ENCODE peak calls at places on chromosomes 2 and 18, in six cellular contexts. S, F, V, D, B and P are unnamed samples.

GRCh38 chr2:170505631-170506270 is 209.4 kb upstream of the SP5 start:
- DNase-seq in S (no peak), F (no peak), V (no peak), D (no peak), B (peak), P (no peak)

GRCh38 chr2:226893206-226893605 is 57.4 kb downstream of the RHBDD1 start:
- DNase-seq in D (no peak), S (no peak), V (no peak), F (no peak), B (no peak), P (no peak)

GRCh38 chr18:3132700-3133099 is 87.1 kb downstream of the MYOM1 start:
- DNase-seq in F (no peak), B (no peak), S (no peak), D (no peak), V (no peak), P (no peak)

GRCh38 chr18:48729421-48729820 is 190.6 kb downstream of the CTIF start:
- DNase-seq in F (no peak), B (no peak), D (no peak), V (no peak), S (no peak), P (no peak)

GRCh38 chr2:66573866-66574265 is 138.9 kb downstream of the MEIS1 start:
- DNase-seq in B (no peak), V (no peak), D (no peak), S (no peak), F (no peak), P (no peak)

GRCh38 chr2:108383146-108383830 is 5.5 kb downstream of the SULT1C4 start:
- DNase-seq in F (no peak), B (no peak), S (no peak), V (no peak), D (no peak), P (no peak)

GRCh38 chr2:38690499-38691420 is 24.8 kb downstream of the GALM start:
- DNase-seq in S (no peak), D (no peak), B (no peak), V (no peak), F (no peak), P (no peak)

GRCh38 chr2:217935901-217936684 is 66.7 kb downstream of the TNS1 start:
- DNase-seq in F (no peak), B (peak), V (no peak), S (no peak), D (no peak), P (no peak)

GRCh38 chr2:233604826-233605225 is 12.6 kb upstream of the UGT1A8 start:
- DNase-seq in V (no peak), S (no peak), B (no peak), F (no peak), D (no peak), P (no peak)

GRCh38 chr2:235669983-235670962 is 176.4 kb downstream of the AGAP1 start:
- DNase-seq in V (peak), D (peak), B (peak), S (no peak), F (no peak), P (peak)

GRCh38 chr18:11387880-11388279 is 221.5 kb upstream of the SLC35G4 start:
- DNase-seq in B (peak), F (no peak), V (no peak), D (no peak), S (no peak), P (no peak)

GRCh38 chr2:239192456-239192855 is 208.4 kb downstream of the HDAC4 start:
- DNase-seq in B (no peak), F (no peak), S (peak), D (no peak), V (peak), P (peak)

GRCh38 chr18:76938619-76939018 is 116.3 kb downstream of the ZNF236 start:
- DNase-seq in D (no peak), V (no peak), F (no peak), B (no peak), S (no peak), P (no peak)

GRCh38 chr2:201402651-201403573 is 45.8 kb upstream of the FLACC1 start:
- DNase-seq in V (no peak), F (no peak), S (no peak), D (no peak), B (no peak), P (no peak)

GRCh38 chr2:240391111-240392051 is 44.1 kb upstream of the GPC1 start:
- DNase-seq in S (peak), B (peak), F (no peak), D (no peak), V (no peak), P (peak)

GRCh38 chr2:39481611-39482010 is 44.5 kb upstream of the MAP4K3 start:
- DNase-seq in F (no peak), V (no peak), B (no peak), D (no peak), S (no peak), P (no peak)

GRCh38 chr2:69013123-69013836 is at the start of gene ANTXR1:
- DNase-seq in S (peak), F (peak), D (peak), V (peak), B (peak), P (peak)

GRCh38 chr2:43105586-43106562 is 120.5 kb downstream of the ZFP36L2 start:
- DNase-seq in S (no peak), D (no peak), B (peak), V (no peak), F (no peak), P (no peak)

GRCh38 chr2:135052997-135053474 is 944 bp downstream of the RAB3GAP1 start:
- DNase-seq in B (no peak), V (no peak), F (peak), D (no peak), S (no peak), P (no peak)

GRCh38 chr2:208036357-208036756 is 11.0 kb upstream of the PLEKHM3 start:
- DNase-seq in D (no peak), F (no peak), S (no peak), B (no peak), V (no peak), P (no peak)

GRCh38 chr2:8627692-8628085 is 54.2 kb upstream of the ID2 start:
- DNase-seq in D (no peak), V (no peak), B (no peak), F (no peak), S (peak), P (no peak)

GRCh38 chr2:240759454-240759853 is 60.6 kb downstream of the KIF1A start:
- DNase-seq in S (no peak), B (no peak), V (no peak), D (no peak), F (peak), P (no peak)

GRCh38 chr18:46546111-46546640 is 110.8 kb downstream of the LOXHD1 start:
- DNase-seq in V (no peak), D (no peak), B (no peak), S (no peak), F (no peak), P (no peak)

GRCh38 chr2:217186565-217187218 is 326.8 kb upstream of the TNP1 start:
- DNase-seq in V (no peak), B (peak), S (no peak), D (no peak), F (no peak), P (no peak)

GRCh38 chr2:20992201-20992711 is 51.6 kb downstream of the APOB start:
- DNase-seq in B (no peak), F (no peak), D (no peak), V (no peak), S (no peak), P (no peak)

GRCh38 chr2:172409042-172409441 is 18.3 kb upstream of the ITGA6 start:
- DNase-seq in D (no peak), F (no peak), V (no peak), B (no peak), S (no peak), P (no peak)

GRCh38 chr2:30341500-30342267 is 105.4 kb upstream of the LCLAT1 start:
- DNase-seq in V (no peak), F (no peak), S (no peak), B (no peak), D (no peak), P (no peak)

GRCh38 chr2:17754773-17755425 is 961 bp downstream of the GEN1 start:
- DNase-seq in B (no peak), V (no peak), F (no peak), S (no peak), D (no peak), P (no peak)

GRCh38 chr2:31983762-31984467 is 26.9 kb downstream of the MEMO1 start:
- DNase-seq in D (no peak), B (no peak), S (no peak), F (no peak), V (no peak), P (no peak)

GRCh38 chr2:212712991-212713390 is 174.4 kb upstream of the ERBB4 start:
- DNase-seq in B (no peak), V (no peak), D (no peak), F (no peak), S (no peak), P (no peak)

GRCh38 chr2:71070294-71071025 is 2.0 kb downstream of the NAGK start:
- DNase-seq in B (no peak), S (no peak), V (no peak), F (peak), D (no peak), P (no peak)

GRCh38 chr2:46530571-46530970 is 51.2 kb downstream of the TMEM247 start:
- DNase-seq in V (no peak), D (no peak), S (no peak), F (no peak), B (no peak), P (no peak)

GRCh38 chr2:169038338-169038757 is 7.2 kb upstream of the ABCB11 start:
- DNase-seq in D (no peak), B (no peak), S (no peak), V (no peak), F (peak), P (no peak)

DNA sequence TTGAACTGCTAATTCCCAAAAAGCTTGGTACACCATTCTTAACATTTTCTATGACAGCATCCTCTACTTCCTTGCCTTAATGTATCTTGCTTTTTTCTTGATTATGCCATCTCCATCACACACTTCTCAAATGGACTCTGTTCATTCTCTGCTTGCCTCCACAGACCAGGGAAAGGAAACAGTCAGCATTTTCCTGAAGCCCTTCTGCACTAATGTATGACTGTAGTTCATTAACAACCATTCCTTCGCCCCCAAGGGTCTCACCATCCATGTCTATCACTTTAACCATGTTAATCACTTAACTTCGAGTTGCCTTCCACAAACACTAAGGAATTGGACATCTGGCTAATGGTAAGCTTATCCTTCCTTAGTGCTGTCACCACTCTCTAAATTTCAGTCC is 54.8 kb downstream of the COBLL1 start:
- DNase-seq in B (no peak), F (no peak), V (no peak), D (no peak), S (no peak), P (no peak)
- TF ChIP-seq CTCF in B (no peak), F (no peak), V (no peak), D (no peak), S (no peak), P (no peak)

DNA sequence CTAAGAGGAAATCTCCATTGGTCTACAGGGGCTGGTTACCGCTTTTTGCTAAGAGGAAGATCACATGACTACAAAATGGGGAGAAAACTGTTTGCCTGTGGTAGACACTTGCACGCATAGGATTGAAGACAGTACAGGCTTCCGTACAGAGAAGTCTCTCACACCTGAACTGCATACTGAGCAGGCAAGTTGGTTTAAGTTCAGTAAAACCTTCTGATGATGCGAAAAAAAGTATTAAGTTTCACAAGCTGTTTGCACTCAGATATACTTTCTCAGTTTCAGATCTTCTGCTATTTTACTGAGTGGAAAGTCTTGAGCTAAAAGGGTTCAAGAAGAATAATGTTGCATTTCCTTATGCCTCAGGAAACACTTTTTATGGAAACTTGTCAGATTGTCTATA is 292.2 kb upstream of the MC4R start:
- DNase-seq in F (no peak), B (no peak), S (no peak), D (no peak), V (no peak), P (no peak)
- TF ChIP-seq CTCF in F (no peak), B (no peak), S (no peak), D (no peak), V (no peak), P (no peak)

GRCh38 chr2:198928026-198928425 is 529.7 kb downstream of the SATB2 start:
- DNase-seq in D (no peak), B (no peak), V (no peak), S (no peak), F (no peak), P (no peak)

DNA sequence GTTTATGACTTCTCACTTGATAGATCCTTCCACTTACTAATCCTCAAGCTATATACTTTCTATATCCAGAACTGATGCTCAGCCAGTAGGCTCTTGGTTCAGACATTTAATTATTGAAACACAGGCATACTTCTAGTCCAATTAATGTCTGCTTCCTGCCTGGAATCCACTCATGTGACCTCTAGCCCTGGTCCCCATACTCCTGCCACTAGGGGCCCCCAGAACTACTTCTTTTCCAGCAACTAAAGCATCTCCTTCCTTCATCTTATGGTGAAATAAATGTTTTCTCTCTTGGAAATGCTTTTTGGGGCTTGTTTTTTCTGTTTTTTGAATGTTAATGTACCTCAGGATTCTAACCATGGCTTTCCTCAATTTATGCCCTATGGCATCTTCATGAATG is 527.6 kb downstream of the SATB2 start:
- DNase-seq in S (no peak), B (no peak), F (no peak), V (no peak), D (no peak), P (no peak)
- TF ChIP-seq CTCF in S (peak), B (no peak), F (peak), V (no peak), D (peak), P (peak)

DNA sequence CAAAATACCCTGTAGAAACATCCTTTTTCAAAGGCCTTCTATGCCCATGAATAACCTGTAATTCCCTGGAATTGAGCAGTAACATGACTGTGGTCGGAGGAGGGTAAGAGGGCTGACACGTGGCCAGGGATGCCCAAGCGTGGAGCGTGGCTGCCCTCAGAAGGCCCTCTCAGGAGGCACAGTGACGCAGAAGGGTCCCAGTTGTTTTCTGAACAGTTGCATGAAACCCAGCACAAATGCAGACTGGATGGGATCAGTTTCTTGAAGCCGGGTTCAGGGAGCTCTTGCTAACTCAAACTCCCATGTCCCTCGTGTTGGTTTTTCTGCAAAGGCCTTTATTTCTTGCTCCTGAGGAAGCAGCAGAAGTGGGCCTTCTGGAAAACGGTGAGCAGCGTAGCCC is 237.0 kb downstream of the ALPK2 start:
- DNase-seq in S (no peak), V (no peak), D (no peak), F (no peak), B (no peak), P (no peak)
- TF ChIP-seq CTCF in S (no peak), V (no peak), D (no peak), F (no peak), B (no peak), P (peak)

DNA sequence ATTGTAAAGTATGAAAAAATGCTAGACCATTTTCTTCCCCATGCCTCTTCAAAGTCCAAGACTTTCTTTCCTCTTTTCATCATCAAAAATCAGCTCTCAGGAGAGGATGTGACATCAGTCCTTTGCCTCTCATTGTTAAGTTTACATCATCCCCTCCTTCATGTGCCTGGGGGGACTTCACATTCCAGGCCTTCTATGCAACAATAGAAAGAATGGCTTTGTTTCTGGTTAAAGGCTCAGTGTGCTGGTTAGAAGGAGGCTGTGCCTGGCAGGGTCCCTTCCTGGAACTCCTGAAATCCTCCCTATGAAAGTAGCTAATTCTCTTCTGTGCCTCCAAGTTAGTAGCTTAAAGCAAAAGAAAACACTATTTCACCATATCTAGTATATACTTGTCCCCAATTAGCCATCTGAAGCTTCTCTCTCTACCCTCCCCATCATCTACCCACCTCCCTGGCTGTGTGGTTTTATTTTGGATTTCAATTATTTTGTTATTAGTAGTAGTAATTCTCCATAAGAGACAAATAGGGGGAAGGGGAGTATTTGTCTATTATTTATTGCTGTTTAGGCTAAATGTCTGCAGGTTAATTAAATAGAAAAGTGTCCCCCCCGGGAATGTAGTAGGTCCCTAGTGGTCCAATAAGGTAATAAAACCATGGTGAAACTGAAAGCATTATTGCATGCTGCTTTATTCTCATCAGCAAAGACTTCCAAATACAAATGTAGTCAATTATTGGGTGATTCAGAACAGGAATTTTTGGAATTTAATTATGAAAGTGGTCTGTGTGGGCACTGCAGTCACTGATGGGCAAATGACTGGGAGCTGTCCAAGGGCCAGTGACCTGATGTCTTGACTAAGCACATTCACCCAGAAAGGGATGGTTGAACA is 69.0 kb downstream of the CPO start:
- DNase-seq in D (no peak), S (no peak), F (no peak), V (no peak), B (no peak), P (no peak)
- TF ChIP-seq CTCF in D (peak), S (peak), F (no peak), V (no peak), B (no peak), P (peak)

GRCh38 chr2:96528680-96529375 is 7.7 kb upstream of the ARID5A start:
- DNase-seq in F (no peak), V (no peak), D (no peak), S (no peak), B (no peak), P (peak)

GRCh38 chr2:96526101-96526591 is 10.4 kb upstream of the ARID5A start:
- DNase-seq in D (no peak), S (no peak), V (no peak), F (no peak), B (no peak), P (no peak)

GRCh38 chr2:96526615-96527014 is 9.9 kb upstream of the ARID5A start:
- DNase-seq in D (no peak), S (no peak), F (no peak), B (no peak), V (no peak), P (peak)

GRCh38 chr2:96527990-96528679 is 8.4 kb upstream of the ARID5A start:
- DNase-seq in V (no peak), D (no peak), S (no peak), F (peak), B (peak), P (peak)

DNA sequence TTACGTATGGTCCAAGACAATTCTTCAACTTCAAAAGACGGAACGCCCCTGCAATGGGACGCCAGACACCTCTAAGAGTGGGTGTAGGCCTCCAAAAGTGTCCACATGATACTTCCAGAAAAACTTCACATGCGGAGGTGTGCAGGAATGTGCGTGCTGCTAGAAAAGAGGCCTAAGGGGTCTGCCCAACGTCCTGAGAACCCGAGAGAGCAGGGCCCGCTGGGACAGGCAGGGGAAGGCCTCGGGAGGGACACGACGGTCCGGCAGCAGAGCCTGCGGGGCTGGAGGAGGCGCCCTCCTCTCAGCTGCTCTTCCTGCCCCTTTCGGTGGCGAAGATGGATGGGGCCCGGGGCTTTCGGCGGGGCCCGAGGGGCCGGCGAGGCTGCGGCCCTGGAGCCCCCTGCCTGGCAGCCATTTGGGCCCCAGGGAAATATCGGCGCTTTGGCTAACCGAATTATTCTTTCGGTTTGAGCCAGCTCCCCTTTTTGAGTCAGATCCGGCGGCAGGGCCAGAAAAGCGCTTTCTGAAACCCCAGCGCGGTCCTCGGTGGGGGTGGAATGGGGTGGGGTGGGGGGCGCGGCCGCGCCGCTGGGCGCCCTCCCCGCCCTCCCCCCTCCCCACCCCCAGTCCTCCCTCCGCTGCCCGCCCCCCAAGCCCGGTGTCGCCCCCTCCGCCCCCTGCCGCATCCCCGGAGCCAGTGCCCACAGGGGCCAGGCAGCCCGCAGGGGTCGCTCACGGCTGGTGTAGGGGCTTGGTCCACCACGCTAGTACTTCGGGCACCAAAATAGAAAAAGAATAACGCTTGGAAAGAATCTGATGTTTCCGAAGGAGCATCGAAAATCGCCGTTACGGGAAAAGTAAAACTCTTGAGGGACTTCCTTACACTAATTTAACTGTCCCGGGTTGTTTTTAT is 9.2 kb upstream of the ARID5A start:
- DNase-seq in S (no peak), V (no peak), F (peak), B (no peak), D (no peak), P (peak)
- TF ChIP-seq CTCF in S (peak), V (no peak), F (peak), B (peak), D (peak), P (peak)